ENCODE peak calls at places on chromosomes 7 and 10, in eight cellular contexts. L is NB4, O is gastrocnemius medialis, D is HFF-Myc, P is progenitor cell of endocrine pancreas, R is GM13977, Y is nephron progenitor cell, U is dorsolateral prefrontal cortex. M is an unnamed sample.

GRCh38 chr7:38318803-38319416 is 45.5 kb upstream of the TARP start:
- DNase-seq in L (peak), O (no peak), D (peak), P (no peak), R (peak), Y (peak), U (no peak), M (no peak)

GRCh38 chr7:2476298-2476697 is at the start of gene GRIFIN:
- DNase-seq in L (peak), O (no peak), D (no peak), P (no peak), R (no peak), Y (no peak), U (no peak), M (no peak)

GRCh38 chr7:80095545-80095944 is 39.1 kb upstream of the GNAI1 start:
- DNase-seq in L (no peak), O (no peak), D (no peak), P (no peak), R (no peak), Y (no peak), U (no peak), M (no peak)

GRCh38 chr10:89064764-89065163 is 74.2 kb downstream of the FAS start:
- DNase-seq in L (no peak), O (no peak), D (no peak), P (no peak), R (no peak), Y (no peak), U (no peak), M (no peak)

GRCh38 chr10:132865851-132866600 is 76.3 kb downstream of the CFAP46 start:
- DNase-seq in L (no peak), O (no peak), D (no peak), P (peak), R (no peak), Y (no peak), U (no peak), M (peak)

GRCh38 chr7:159010951-159011820 is 133.5 kb downstream of the VIPR2 start:
- DNase-seq in L (no peak), O (no peak), D (no peak), P (no peak), R (no peak), Y (no peak), U (peak), M (no peak)

GRCh38 chr7:102152672-102153585 is 133.7 kb upstream of the SH2B2 start:
- DNase-seq in L (no peak), O (no peak), D (no peak), P (no peak), R (no peak), Y (no peak), U (no peak), M (no peak)

GRCh38 chr7:100683659-100684533 is 10.2 kb downstream of the GIGYF1 start:
- DNase-seq in L (no peak), O (no peak), D (no peak), P (no peak), R (peak), Y (no peak), U (no peak), M (no peak)

GRCh38 chr7:156080046-156080445 is 267.8 kb upstream of the SHH start:
- DNase-seq in L (no peak), O (no peak), D (no peak), P (no peak), R (no peak), Y (no peak), U (no peak), M (no peak)

GRCh38 chr7:96303686-96304443 is 18.0 kb downstream of the SLC25A13 start:
- DNase-seq in L (peak), O (no peak), D (no peak), P (no peak), R (no peak), Y (no peak), U (no peak), M (no peak)

GRCh38 chr7:34756691-34757090 is 98.7 kb downstream of the NPSR1 start:
- DNase-seq in L (no peak), O (no peak), D (no peak), P (no peak), R (no peak), Y (no peak), U (no peak), M (no peak)

GRCh38 chr7:105904064-105904463 is 27.7 kb upstream of the ATXN7L1 start:
- DNase-seq in L (no peak), O (no peak), D (no peak), P (no peak), R (no peak), Y (no peak), U (no peak), M (no peak)

GRCh38 chr10:121734517-121735137 is 136.4 kb upstream of the FGFR2 start:
- DNase-seq in L (peak), O (no peak), D (no peak), P (no peak), R (peak), Y (peak), U (no peak), M (no peak)

GRCh38 chr7:42702647-42703046 is 209.2 kb downstream of the C7orf25 start:
- DNase-seq in L (no peak), O (no peak), D (no peak), P (no peak), R (no peak), Y (no peak), U (no peak), M (no peak)

GRCh38 chr7:100545636-100546128 is 6.7 kb downstream of the AGFG2 start:
- DNase-seq in L (peak), O (no peak), D (peak), P (no peak), R (peak), Y (no peak), U (no peak), M (no peak)

GRCh38 chr7:18534481-18534880 is 38.9 kb downstream of the HDAC9 start:
- DNase-seq in L (no peak), O (no peak), D (no peak), P (no peak), R (no peak), Y (no peak), U (no peak), M (no peak)

GRCh38 chr10:76433161-76434005 is 1002.0 kb downstream of the LRMDA start:
- DNase-seq in L (no peak), O (no peak), D (no peak), P (no peak), R (no peak), Y (no peak), U (no peak), M (no peak)

GRCh38 chr7:101550641-101551531 is 78.2 kb downstream of the MYL10 start:
- DNase-seq in L (peak), O (no peak), D (no peak), P (no peak), R (no peak), Y (peak), U (peak), M (no peak)

GRCh38 chr7:123961731-123962130 is 36.7 kb downstream of the SPAM1 start:
- DNase-seq in L (no peak), O (no peak), D (no peak), P (no peak), R (no peak), Y (no peak), U (no peak), M (no peak)

GRCh38 chr7:94675356-94675755 is 19.4 kb upstream of the SGCE start:
- DNase-seq in L (no peak), O (no peak), D (no peak), P (no peak), R (no peak), Y (no peak), U (no peak), M (no peak)

GRCh38 chr10:68559872-68560200 is 301 bp upstream of the TET1 start:
- DNase-seq in L (peak), O (no peak), D (no peak), P (no peak), R (no peak), Y (no peak), U (no peak), M (no peak)

GRCh38 chr10:68561804-68562649 is 1.9 kb downstream of the TET1 start:
- DNase-seq in L (no peak), O (no peak), D (no peak), P (peak), R (peak), Y (peak), U (no peak), M (peak)

GRCh38 chr10:68562666-68563522 is 2.8 kb downstream of the TET1 start:
- DNase-seq in L (peak), O (no peak), D (no peak), P (no peak), R (peak), Y (peak), U (no peak), M (no peak)

GRCh38 chr10:68560201-68560915 is at the start of gene TET1:
- DNase-seq in L (peak), O (no peak), D (no peak), P (peak), R (peak), Y (peak), U (peak), M (peak)

GRCh38 chr10:68560916-68561691 is 967 bp downstream of the TET1 start:
- DNase-seq in L (peak), O (no peak), D (no peak), P (peak), R (peak), Y (peak), U (no peak), M (peak)
- TF ChIP-seq CTCF in L (no peak), O (no peak), D (no peak), P (no peak), R (no peak), Y (no peak), U (no peak), M (no peak)

DNA sequence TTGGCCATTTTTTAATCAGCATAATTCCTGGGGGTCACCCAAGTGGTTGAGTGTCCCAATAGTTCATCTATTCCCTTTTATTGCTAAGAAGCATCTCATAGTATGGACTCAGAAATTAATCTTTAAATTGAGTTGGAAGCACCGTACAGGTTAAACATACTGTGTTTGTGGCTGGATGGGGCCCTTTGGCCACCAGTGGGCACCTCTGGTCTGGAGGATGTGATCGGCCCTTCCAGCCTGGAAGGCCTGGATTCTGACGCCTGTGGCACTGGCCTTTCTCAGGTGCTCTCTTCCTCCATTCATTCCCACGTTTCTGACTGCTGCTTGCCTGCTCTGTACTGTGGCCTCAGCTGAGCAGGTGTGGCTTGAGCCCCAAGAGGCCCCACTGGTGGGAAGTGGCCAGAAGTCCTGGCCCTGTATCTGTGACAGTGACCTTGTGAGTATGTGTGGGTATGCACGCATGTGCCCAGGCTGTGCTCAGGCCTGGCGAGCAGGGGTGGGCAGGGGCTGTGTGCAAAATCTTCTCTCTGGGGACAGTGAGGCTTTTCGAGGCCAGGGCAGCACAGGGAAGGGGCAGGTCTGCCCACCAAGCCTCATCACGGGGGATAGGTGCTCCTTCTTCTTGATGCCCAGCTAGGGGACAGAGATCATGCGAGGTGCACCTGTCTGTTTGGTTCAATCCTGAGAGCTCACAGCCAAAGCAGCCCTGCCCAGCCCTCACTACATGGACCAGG is 30.1 kb downstream of the LDB3 start:
- DNase-seq in L (no peak), O (no peak), D (no peak), P (no peak), R (no peak), Y (no peak), U (no peak), M (no peak)
- TF ChIP-seq CTCF in L (no peak), O (no peak), D (peak), P (peak), R (no peak), Y (no peak), U (no peak), M (no peak)

GRCh38 chr10:73772280-73773151 is 9.3 kb upstream of the CHCHD1 start:
- DNase-seq in L (peak), O (peak), D (no peak), P (peak), R (peak), Y (peak), U (peak), M (peak)
- TF ChIP-seq CTCF in L (no peak), O (peak), D (peak), P (no peak), R (peak), Y (no peak), U (no peak), M (no peak)

GRCh38 chr10:29132821-29133156 is 156.1 kb upstream of the LYZL1 start:
- DNase-seq in L (no peak), O (no peak), D (no peak), P (no peak), R (no peak), Y (no peak), U (no peak), M (no peak)

GRCh38 chr10:29127037-29127436 is 161.8 kb upstream of the LYZL1 start:
- DNase-seq in L (no peak), O (no peak), D (no peak), P (no peak), R (no peak), Y (no peak), U (no peak), M (no peak)

GRCh38 chr10:29127731-29128130 is 161.1 kb upstream of the LYZL1 start:
- DNase-seq in L (no peak), O (no peak), D (no peak), P (no peak), R (no peak), Y (no peak), U (no peak), M (no peak)

GRCh38 chr10:29131952-29132820 is 156.7 kb upstream of the LYZL1 start:
- DNase-seq in L (no peak), O (no peak), D (no peak), P (no peak), R (no peak), Y (no peak), U (no peak), M (no peak)

DNA sequence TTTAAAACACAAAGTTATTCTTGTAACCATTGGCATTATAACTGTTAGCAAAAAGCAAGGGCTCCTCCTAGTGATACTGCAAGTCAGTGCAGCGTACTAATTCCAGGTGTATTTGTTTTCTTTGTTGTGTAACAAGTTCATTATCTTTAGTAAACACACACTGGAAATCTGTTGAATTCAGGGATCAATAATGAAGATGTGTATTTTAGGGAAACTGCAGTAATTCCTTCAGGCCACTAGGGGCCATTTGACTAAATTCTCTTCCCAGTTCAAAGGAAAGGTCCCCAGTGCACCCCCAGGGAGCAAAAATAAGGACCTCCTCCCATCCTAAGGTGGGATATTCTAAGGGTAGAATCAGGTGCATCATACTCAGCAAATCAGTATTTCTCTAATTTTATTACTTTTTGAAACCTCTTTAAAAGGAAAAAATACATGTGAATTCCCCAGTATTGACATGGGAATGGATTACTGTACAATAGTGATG is 158.6 kb upstream of the LYZL1 start:
- DNase-seq in L (peak), O (no peak), D (no peak), P (peak), R (peak), Y (no peak), U (no peak), M (no peak)
- TF ChIP-seq CTCF in L (peak), O (peak), D (peak), P (peak), R (peak), Y (peak), U (peak), M (peak)

M was measured in mesothelial cell of epicardium.